ENCODE peak calls at places on chromosomes 5 and 9, in ten cellular contexts. S is ovary, M is thyroid gland, Z is heart left ventricle, C is IMR-90, T is body of pancreas, V is esophagus squamous epithelium, B is uterus, O is tibial nerve, Y is testis. A is an unnamed sample.

GRCh38 chr9:20551236-20551635 is 71.1 kb downstream of the MLLT3 start:
- DNase-seq in S (no peak), M (no peak), Z (no peak), C (peak; percentile 17), T (no peak), V (no peak), B (no peak), O (no peak), Y (no peak), A (no peak)

GRCh38 chr5:176820937-176821336 is 10.6 kb downstream of the UNC5A start:
- DNase-seq in S (no peak), M (no peak), Z (no peak), C (no peak), T (no peak), V (no peak), B (no peak), O (no peak), Y (no peak), A (no peak)

GRCh38 chr5:156559955-156560354 is 233.0 kb downstream of the SGCD start:
- DNase-seq in S (no peak), M (no peak), Z (no peak), C (no peak), T (no peak), V (no peak), B (no peak), O (no peak), Y (no peak), A (no peak)

GRCh38 chr5:64872044-64872443 is 103.3 kb downstream of the CWC27 start:
- DNase-seq in S (no peak), M (no peak), Z (no peak), C (peak; percentile 50), T (no peak), V (no peak), B (no peak), O (no peak), Y (no peak), A (no peak)

GRCh38 chr9:32010322-32010721 is 374.1 kb upstream of the ACO1 start:
- DNase-seq in S (no peak), M (no peak), Z (no peak), C (no peak), T (no peak), V (no peak), B (no peak), O (no peak), Y (no peak), A (no peak)

GRCh38 chr5:134245101-134245604 is 19.3 kb upstream of the PPP2CA start:
- DNase-seq in S (peak; percentile 24), M (no peak), Z (peak; percentile 54), C (peak; percentile 86), T (no peak), V (no peak), B (peak; percentile 71), O (no peak), Y (peak; percentile 41), A (no peak)

GRCh38 chr9:111298831-111299603 is 31.0 kb downstream of the OR2K2 start:
- DNase-seq in S (peak; percentile 19), M (peak; percentile 25), Z (peak; percentile 20), C (peak; percentile 81), T (peak; percentile 14), V (no peak), B (peak; percentile 35), O (peak; percentile 64), Y (peak; percentile 69), A (peak; percentile 63)

GRCh38 chr9:112784020-112784788 is 33.6 kb downstream of the SNX30 start:
- DNase-seq in S (no peak), M (peak; percentile 32), Z (no peak), C (peak; percentile 59), T (no peak), V (no peak), B (no peak), O (no peak), Y (no peak), A (no peak)

GRCh38 chr5:171492781-171493180 is 73.3 kb downstream of the FGF18 start:
- DNase-seq in S (no peak), M (no peak), Z (no peak), C (no peak), T (no peak), V (no peak), B (no peak), O (no peak), Y (peak; percentile 70), A (no peak)

GRCh38 chr5:171493646-171494393 is 74.4 kb downstream of the FGF18 start:
- DNase-seq in S (no peak), M (no peak), Z (no peak), C (no peak), T (no peak), V (no peak), B (no peak), O (no peak), Y (no peak), A (no peak)

GRCh38 chr5:171495122-171495700 is 75.8 kb downstream of the FGF18 start:
- DNase-seq in S (no peak), M (no peak), Z (no peak), C (no peak), T (no peak), V (no peak), B (peak; percentile 35), O (no peak), Y (no peak), A (no peak)

GRCh38 chr5:171496431-171496830 is 77.0 kb downstream of the FGF18 start:
- DNase-seq in S (no peak), M (no peak), Z (no peak), C (no peak), T (no peak), V (no peak), B (no peak), O (no peak), Y (peak; percentile 30), A (no peak)

GRCh38 chr5:171494452-171495121 is 75.1 kb downstream of the FGF18 start:
- DNase-seq in S (peak; percentile 83), M (peak; percentile 49), Z (peak; percentile 69), C (peak; percentile 59), T (peak; percentile 47), V (no peak), B (peak; percentile 85), O (peak; percentile 43), Y (peak; percentile 80), A (no peak)
- TF ChIP-seq POLR2A in S (no peak), M (no peak), Z (no peak), C (no peak), T (no peak), V (no peak), B (no peak), O (no peak), Y (no peak), A (no peak)

GRCh38 chr5:141150215-141150992 is 547 bp downstream of the PCDHB6 start:
- DNase-seq in S (no peak), M (no peak), Z (no peak), C (no peak), T (no peak), V (no peak), B (no peak), O (no peak), Y (no peak), A (no peak)

GRCh38 chr5:141149812-141150211 is at the start of gene PCDHB6:
- DNase-seq in S (no peak), M (no peak), Z (no peak), C (peak; percentile 3), T (no peak), V (no peak), B (no peak), O (no peak), Y (peak; percentile 74), A (no peak)

GRCh38 chr5:141155540-141156374 is 5.9 kb downstream of the PCDHB6 start:
- DNase-seq in S (no peak), M (no peak), Z (no peak), C (no peak), T (no peak), V (no peak), B (no peak), O (no peak), Y (no peak), A (no peak)

DNA sequence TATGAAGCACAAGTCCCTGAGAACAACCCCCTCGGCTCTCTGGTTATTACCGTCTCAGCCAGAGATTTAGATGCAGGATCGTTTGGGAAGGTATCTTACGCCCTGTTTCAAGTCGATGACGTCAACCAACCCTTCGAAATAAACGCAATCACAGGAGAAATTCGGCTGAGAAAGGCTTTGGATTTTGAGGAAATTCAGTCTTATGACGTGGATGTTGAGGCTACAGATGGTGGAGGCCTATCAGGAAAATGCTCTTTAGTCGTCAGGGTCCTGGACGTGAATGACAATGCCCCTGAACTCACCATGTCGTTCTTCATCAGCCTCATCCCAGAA is 1.1 kb downstream of the PCDHB6 start:
- DNase-seq in S (no peak), M (no peak), Z (no peak), C (no peak), T (no peak), V (no peak), B (no peak), O (no peak), Y (no peak), A (no peak)
- H3K27me3 ChIP-seq in S (no peaks in the 10 kb centered on the region), M (no peaks in the 10 kb centered on the region), Z (peaks cover 38% of the 10 kb centered on the region), C (no peaks in the 10 kb centered on the region), T (no peaks in the 10 kb centered on the region), V (no peaks in the 10 kb centered on the region), B (no peaks in the 10 kb centered on the region), O (no peaks in the 10 kb centered on the region), Y (no peaks in the 10 kb centered on the region), A (no peaks in the 10 kb centered on the region)

GRCh38 chr5:68731255-68731654 is 362.6 kb upstream of the SLC30A5 start:
- DNase-seq in S (no peak), M (no peak), Z (no peak), C (no peak), T (no peak), V (no peak), B (no peak), O (no peak), Y (no peak), A (no peak)
- TF ChIP-seq CTCF in S (no peak), M (no peak), Z (no peak), C (no peak), T (no peak), V (no peak), B (no peak), O (no peak), Y (no peak), A (no peak)

GRCh38 chr9:17907780-17908513 is 329.1 kb downstream of the SH3GL2 start:
- DNase-seq in S (peak; percentile 19), M (no peak), Z (no peak), C (no peak), T (no peak), V (no peak), B (no peak), O (no peak), Y (no peak), A (no peak)

GRCh38 chr9:17906204-17906840 is 327.5 kb downstream of the SH3GL2 start:
- DNase-seq in S (peak; percentile 42), M (no peak), Z (no peak), C (no peak), T (no peak), V (no peak), B (peak; percentile 47), O (no peak), Y (peak; percentile 41), A (no peak)

GRCh38 chr9:17905356-17906203 is 326.7 kb downstream of the SH3GL2 start:
- DNase-seq in S (peak; percentile 21), M (no peak), Z (no peak), C (no peak), T (no peak), V (no peak), B (peak; percentile 45), O (no peak), Y (peak; percentile 23), A (no peak)

DNA sequence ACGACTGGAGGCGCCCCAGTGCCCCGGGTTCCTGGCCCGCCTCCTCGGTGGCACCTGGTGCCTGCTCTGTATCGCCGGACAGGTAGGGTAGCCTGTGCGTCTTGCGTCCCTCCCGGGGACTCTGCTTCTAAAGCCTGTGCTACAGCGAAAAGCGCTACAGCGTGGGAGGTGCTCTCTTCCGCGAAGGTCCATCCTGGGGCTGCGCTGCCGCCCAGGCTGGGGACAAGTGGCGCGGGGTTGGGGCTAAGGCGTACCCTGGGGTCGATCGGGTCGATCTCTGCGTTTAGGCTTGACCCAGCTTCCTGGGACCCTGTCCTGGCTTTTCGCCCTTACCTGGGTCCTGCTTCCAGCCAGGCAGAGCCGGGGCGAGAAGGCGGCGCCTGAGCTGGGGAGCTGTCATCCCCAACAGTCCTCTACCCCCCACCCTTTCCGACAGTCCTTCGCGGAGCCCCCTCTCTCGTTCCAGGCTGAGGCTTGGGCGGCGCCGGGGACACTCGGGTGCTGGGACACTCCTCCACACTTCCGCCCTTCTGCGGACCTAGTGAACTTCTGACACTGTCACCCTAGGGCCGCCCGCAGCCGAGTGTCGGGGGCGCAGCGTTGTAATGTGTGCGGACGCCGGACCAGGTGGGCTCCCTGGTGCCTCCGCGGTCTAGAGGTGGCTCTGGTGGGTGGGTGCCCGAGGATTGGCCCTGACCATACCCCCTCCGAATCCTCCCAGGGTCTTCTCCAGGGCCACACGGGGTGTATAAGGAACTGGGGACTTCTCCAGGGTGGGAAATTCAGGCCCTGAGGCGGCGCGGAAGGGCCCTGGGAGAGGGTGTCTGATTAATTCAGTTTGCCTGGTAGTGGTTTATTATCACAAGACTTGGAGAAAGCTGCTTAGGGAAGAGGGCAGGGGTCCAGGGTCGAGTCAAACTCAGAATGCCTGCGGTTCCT is 328.2 kb downstream of the SH3GL2 start:
- DNase-seq in S (peak; percentile 20), M (no peak), Z (no peak), C (no peak), T (no peak), V (no peak), B (peak; percentile 33), O (no peak), Y (no peak), A (peak; percentile 49)
- TF ChIP-seq POLR2A in S (no peak), M (no peak), Z (no peak), C (no peak), T (no peak), V (no peak), B (no peak), O (no peak), Y (no peak), A (no peak)